ENCODE peak calls at places on chromosome 4, in five cellular contexts. J, L, I, G and N are unnamed samples.

GRCh38 chr4:80265571-80266266 is 745 bp upstream of the FGF5 start:
- DNase-seq in I (no peak), L (no peak), G (no peak), J (peak), N (no peak)

GRCh38 chr4:76558391-76559235 is 123.6 kb downstream of the SHROOM3 start:
- DNase-seq in J (no peak), I (no peak), L (no peak), G (no peak), N (no peak)

GRCh38 chr4:3371581-3372001 is 70.2 kb upstream of the HGFAC start:
- DNase-seq in I (no peak), L (no peak), G (no peak), J (no peak), N (no peak)

GRCh38 chr4:53916431-53916889 is 147.9 kb downstream of the CHIC2 start:
- DNase-seq in J (no peak), I (no peak), G (no peak), L (no peak), N (no peak)

GRCh38 chr4:89054627-89055026 is 2.4 kb downstream of the FAM13A start:
- DNase-seq in I (no peak), G (no peak), L (no peak), J (no peak), N (no peak)

GRCh38 chr4:16142598-16143295 is 58.9 kb upstream of the PROM1 start:
- DNase-seq in G (no peak), J (no peak), I (no peak), L (no peak), N (no peak)

GRCh38 chr4:74449571-74450297 is 4.8 kb downstream of the AREG start:
- DNase-seq in I (no peak), L (peak), G (no peak), J (no peak), N (no peak)

GRCh38 chr4:75777589-75777988 is 53.2 kb downstream of the USO1 start:
- DNase-seq in L (no peak), G (no peak), I (no peak), J (no peak), N (no peak)

GRCh38 chr4:16250665-16251365 is 24.5 kb upstream of the TAPT1 start:
- DNase-seq in J (no peak), I (no peak), G (peak), L (peak), N (no peak)

GRCh38 chr4:85776579-85776978 is 301.6 kb downstream of the ARHGAP24 start:
- DNase-seq in J (no peak), I (peak), G (no peak), L (no peak), N (no peak)

GRCh38 chr4:86557526-86557925 is 36.6 kb upstream of the PTPN13 start:
- DNase-seq in L (no peak), J (no peak), I (no peak), G (no peak), N (no peak)

GRCh38 chr4:97589481-97590196 is 553.6 kb downstream of the STPG2 start:
- DNase-seq in L (peak), G (no peak), I (no peak), J (no peak), N (peak)

GRCh38 chr4:113603926-113604325 is 157.6 kb downstream of the CAMK2D start:
- DNase-seq in J (no peak), I (no peak), G (no peak), L (no peak), N (no peak)

GRCh38 chr4:73417342-73417741 is 13.3 kb downstream of the ALB start:
- DNase-seq in L (no peak), G (no peak), J (no peak), I (no peak), N (no peak)

GRCh38 chr4:89556596-89557305 is 249.2 kb upstream of the GPRIN3 start:
- DNase-seq in I (no peak), J (no peak), G (no peak), L (no peak), N (no peak)

GRCh38 chr4:103099691-103100392 is at the start of gene BDH2:
- DNase-seq in J (peak), G (peak), L (peak), I (peak), N (no peak)

GRCh38 chr4:15035152-15035551 is 32.9 kb downstream of the CPEB2 start:
- DNase-seq in L (no peak), J (peak), I (no peak), G (peak), N (no peak)

GRCh38 chr4:185145572-185145971 is 2.5 kb downstream of the SLC25A4 start:
- DNase-seq in J (no peak), G (no peak), L (no peak), I (no peak), N (no peak)

GRCh38 chr4:26729547-26729946 is 131.1 kb upstream of the STIM2 start:
- DNase-seq in L (no peak), G (no peak), I (no peak), J (no peak), N (no peak)

GRCh38 chr4:126123933-126124332 is 809.2 kb downstream of the FAT4 start:
- DNase-seq in I (no peak), L (no peak), J (no peak), G (no peak), N (no peak)

GRCh38 chr4:154160925-154161324 is 330.7 kb downstream of the DCHS2 start:
- DNase-seq in G (no peak), I (no peak), J (no peak), L (no peak), N (no peak)

GRCh38 chr4:37555324-37555723 is 130.9 kb downstream of the RELL1 start:
- DNase-seq in L (peak), J (no peak), G (no peak), I (no peak), N (no peak)

GRCh38 chr4:92333056-92333455 is 29.3 kb downstream of the GRID2 start:
- DNase-seq in I (no peak), L (no peak), G (no peak), J (no peak), N (no peak)

GRCh38 chr4:21953653-21954052 is 5.1 kb upstream of the KCNIP4 start:
- DNase-seq in L (no peak), I (no peak), G (no peak), J (no peak), N (no peak)

GRCh38 chr4:116796022-116796421 is 289.4 kb downstream of the TRAM1L1 start:
- DNase-seq in I (no peak), J (no peak), G (no peak), L (no peak), N (no peak)

GRCh38 chr4:16290681-16291420 is 64.6 kb upstream of the TAPT1 start:
- DNase-seq in J (no peak), I (no peak), G (no peak), L (no peak), N (no peak)

GRCh38 chr4:99642725-99643489 is 14.7 kb downstream of the C4orf54 start:
- DNase-seq in L (no peak), I (no peak), G (no peak), J (no peak), N (no peak)

GRCh38 chr4:168200685-168201084 is 108.3 kb downstream of the ANXA10 start:
- DNase-seq in J (no peak), L (peak), I (no peak), G (peak), N (no peak)

GRCh38 chr4:185305979-185306442 is 89.7 kb downstream of the LRP2BP start:
- DNase-seq in L (peak), G (no peak), I (peak), J (no peak), N (peak)

GRCh38 chr4:128660361-128660964 is 149.0 kb upstream of the JADE1 start:
- DNase-seq in G (no peak), L (no peak), I (no peak), J (no peak), N (no peak)

GRCh38 chr4:147768113-147768512 is 36.2 kb downstream of the ARHGAP10 start:
- DNase-seq in I (no peak), G (no peak), L (peak), J (no peak), N (no peak)

GRCh38 chr4:149426461-149426860 is 389.2 kb downstream of the IQCM start:
- DNase-seq in I (no peak), J (no peak), G (no peak), L (no peak), N (no peak)

GRCh38 chr4:173529505-173530325 is at the start of gene HAND2:
- DNase-seq in L (peak), J (peak), G (no peak), I (no peak), N (no peak)

DNA sequence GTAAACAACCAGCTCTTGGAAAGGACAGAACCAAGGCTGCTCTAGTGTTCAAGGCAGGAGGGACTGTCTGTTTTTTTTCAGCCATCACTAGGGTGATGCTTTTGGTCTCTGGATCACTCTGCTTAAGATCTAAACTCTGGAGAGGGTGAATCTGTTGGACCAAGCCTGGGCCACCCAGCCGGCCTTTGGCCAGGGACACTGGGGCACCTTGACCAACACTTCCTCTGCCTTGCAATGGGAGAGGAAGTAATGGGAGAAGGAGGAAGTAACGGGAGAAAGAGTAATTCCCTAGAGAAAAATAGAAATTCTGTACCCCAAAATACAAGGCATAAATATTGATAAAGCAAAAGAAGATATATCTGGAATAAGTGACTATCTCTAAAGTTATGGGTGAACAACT is 12.9 kb downstream of the CHRNA9 start:
- DNase-seq in J (no peak), I (no peak), G (no peak), L (no peak), N (no peak)
- H3K27ac ChIP-seq in J (no peak), I (no peak), G (no peak), L (no peak), N (no peak)

GRCh38 chr4:140018931-140019618 is 134.9 kb downstream of the MAML3 start:
- DNase-seq in J (no peak), I (peak), L (peak), G (peak), N (peak)
- TF ChIP-seq REST in J (no peak), I (no peak), L (no peak), G (no peak), N (no peak)

GRCh38 chr4:20192754-20193521 is 58.8 kb upstream of the SLIT2 start:
- DNase-seq in G (no peak), J (no peak), I (no peak), L (no peak), N (no peak)
- H3K27ac ChIP-seq in G (no peak), J (no peak), I (no peak), L (no peak), N (no peak)

DNA sequence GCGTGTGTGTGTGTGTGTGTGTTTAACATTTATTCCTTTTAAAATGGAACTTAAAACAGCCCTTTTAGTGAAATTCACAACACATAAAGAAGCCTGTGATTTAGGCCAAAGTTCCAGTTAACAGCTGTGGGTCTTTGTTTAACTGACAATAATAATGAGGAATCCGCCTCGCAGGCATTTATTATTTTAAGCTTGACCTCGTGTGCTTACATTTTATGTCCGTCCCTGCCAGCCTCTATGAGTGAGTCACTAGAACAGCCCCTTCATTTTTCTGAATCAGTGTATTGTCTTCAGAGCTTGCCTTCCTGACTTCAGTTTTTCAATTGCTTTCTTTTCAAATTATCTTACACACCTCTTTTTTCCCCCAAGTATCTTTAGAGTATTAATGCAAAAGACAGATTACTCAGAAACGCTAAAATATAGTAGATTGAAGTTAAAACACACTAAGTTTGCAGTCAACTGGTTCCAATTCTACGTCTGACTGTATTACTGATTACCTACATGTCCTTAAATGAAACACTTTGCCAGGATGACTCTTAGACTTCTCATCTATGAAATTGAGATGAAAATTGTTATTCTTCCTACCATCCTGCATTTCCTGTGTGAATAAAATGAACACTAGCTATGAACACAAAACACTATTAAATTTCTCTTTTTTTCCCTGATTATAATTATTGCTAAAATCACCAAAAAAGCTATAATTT is 319.6 kb upstream of the HS3ST1 start:
- DNase-seq in L (peak), G (no peak), I (peak), J (no peak), N (no peak)
- TF ChIP-seq REST in L (no peak), G (no peak), I (no peak), J (no peak), N (no peak)

DNA sequence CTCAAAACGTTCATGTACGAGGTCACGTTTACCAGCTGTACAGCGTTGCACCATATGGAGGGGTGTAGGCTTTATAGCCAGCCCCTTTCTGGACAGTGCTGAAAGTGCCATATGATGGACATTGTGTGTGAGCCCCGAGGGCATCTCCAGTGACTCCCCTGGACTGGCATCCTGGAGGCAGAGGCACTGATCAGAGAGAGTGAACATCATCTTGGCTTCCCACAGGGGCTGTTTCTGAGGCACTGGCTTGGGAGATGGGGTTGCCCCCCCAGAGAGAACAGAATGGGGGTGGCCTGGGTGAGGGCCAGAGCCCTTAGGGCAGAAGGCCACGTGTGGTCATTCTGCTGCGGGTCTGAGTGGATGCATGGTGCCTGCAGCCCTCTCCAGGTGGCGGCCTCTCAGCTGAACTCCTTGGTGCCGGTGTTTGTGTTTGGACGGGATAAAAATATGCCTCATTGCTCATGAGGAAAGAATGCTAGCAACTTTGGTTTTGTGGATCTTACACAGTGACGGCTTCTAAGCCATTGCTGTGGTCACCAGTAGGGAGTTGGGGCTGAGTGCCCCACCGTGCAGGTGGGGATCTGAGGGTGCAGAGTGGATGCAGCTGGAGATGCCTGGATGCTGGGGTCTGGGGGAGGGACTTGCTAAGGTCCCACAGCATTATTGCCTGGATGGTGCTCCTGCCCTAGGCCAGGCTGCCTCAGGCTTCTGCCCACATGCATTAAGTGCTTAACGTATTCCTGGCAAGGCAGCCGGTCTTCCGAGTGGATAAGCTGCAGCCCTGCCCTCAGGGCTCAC is 3.4 kb downstream of the WFS1 start:
- DNase-seq in I (no peak), L (peak), J (no peak), G (peak), N (peak)
- H3K27ac ChIP-seq in I (peak), L (peak), J (no peak), G (peak), N (peak)

DNA sequence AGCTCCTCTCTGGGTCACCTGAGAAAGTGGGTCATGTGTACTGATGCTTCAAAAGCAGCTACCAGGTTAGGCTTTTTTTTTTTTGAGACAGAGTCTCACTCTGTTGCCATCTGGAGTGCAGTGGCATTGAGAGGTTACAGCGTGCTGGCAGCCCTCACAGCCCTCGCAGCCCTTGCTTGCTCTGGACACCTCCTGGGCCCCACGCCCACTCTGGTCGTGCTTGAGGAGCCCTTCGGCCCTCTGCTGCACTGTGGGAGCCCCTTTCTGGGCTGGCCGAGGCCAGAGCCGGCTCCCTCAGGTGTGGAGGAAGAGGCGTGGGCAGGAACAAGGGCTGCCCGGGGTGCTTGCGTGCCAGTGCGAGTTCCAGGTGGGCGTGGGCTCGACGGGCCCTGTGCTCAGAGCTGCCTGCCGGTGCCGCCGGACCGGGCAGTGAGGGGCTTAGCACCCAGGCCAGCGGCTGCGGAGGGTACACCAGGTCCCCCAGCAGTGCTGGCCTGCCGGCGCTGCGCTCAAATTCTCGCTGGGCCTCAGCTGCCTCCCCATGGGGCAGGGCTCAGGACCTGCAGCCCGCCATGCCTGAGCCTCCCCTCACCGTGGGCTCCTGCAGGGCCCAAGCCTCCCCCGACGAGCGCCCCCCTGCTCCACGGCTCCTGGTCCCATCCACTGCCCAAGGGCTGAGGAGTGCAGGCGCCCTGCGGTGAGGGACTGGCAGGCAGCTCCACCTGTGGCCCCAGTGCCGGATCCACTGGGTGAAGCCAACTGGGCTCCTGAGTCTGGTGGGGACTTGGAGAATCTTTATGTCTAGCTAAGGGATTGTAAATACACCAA is 49.3 kb upstream of the IL21 start:
- DNase-seq in J (no peak), I (no peak), L (no peak), G (no peak), N (no peak)
- TF ChIP-seq REST in J (no peak), I (no peak), L (no peak), G (no peak), N (no peak)

GRCh38 chr4:78268607-78269006 is 211.5 kb downstream of the FRAS1 start:
- DNase-seq in G (no peak), J (no peak), L (no peak), I (no peak), N (no peak)
- H3K27ac ChIP-seq in G (no peak), J (no peak), L (no peak), I (no peak), N (no peak)